ENCODE peak calls at places on chromosomes 7 and 10, in six cellular contexts. I is ELF-1, Y is hypothalamus, G is memory B cell, S is AG04450, C is left colon. N is an unnamed sample.

GRCh38 chr10:4355346-4355745 is 470.7 kb upstream of the AKR1E2 start:
- DNase-seq in Y (no peak), C (no peak), I (no peak), G (no peak), S (no peak), N (no peak)

GRCh38 chr10:110414563-110415309 is 83.0 kb upstream of the DUSP5 start:
- DNase-seq in S (no peak), G (peak), C (peak), I (no peak), Y (no peak), N (peak)

GRCh38 chr10:22837771-22838170 is 90.1 kb upstream of the ARMC3 start:
- DNase-seq in I (no peak), Y (no peak), C (no peak), S (no peak), G (no peak), N (no peak)

GRCh38 chr10:89963446-89964102 is 262.2 kb downstream of the KIF20B start:
- DNase-seq in G (no peak), I (no peak), Y (no peak), S (no peak), C (no peak), N (no peak)

GRCh38 chr7:148927141-148927540 is 43.0 kb upstream of the EZH2 start:
- DNase-seq in C (no peak), S (no peak), I (no peak), G (no peak), Y (no peak), N (no peak)

GRCh38 chr7:102024005-102024768 is 206.8 kb downstream of the CUX1 start:
- DNase-seq in Y (no peak), I (no peak), S (no peak), C (no peak), G (no peak), N (no peak)

GRCh38 chr7:110168010-110168409 is 922.9 kb upstream of the LRRN3 start:
- DNase-seq in I (no peak), S (no peak), Y (no peak), G (no peak), C (no peak), N (no peak)

GRCh38 chr7:137287651-137288258 is 55.8 kb downstream of the PTN start:
- DNase-seq in Y (no peak), I (no peak), G (no peak), C (no peak), S (no peak), N (no peak)

GRCh38 chr7:73699370-73700069 is 16.1 kb downstream of the BUD23 start:
- DNase-seq in S (no peak), I (peak), G (no peak), Y (no peak), C (no peak), N (no peak)

GRCh38 chr7:103683348-103683747 is 237.3 kb upstream of the SLC26A5 start:
- DNase-seq in G (no peak), I (no peak), S (no peak), C (no peak), Y (no peak), N (no peak)

GRCh38 chr10:73874267-73875138 is at the start of gene CAMK2G:
- DNase-seq in I (peak), Y (peak), C (peak), S (no peak), G (peak), N (peak)

GRCh38 chr7:27053153-27053552 is 42.6 kb downstream of the HOXA1 start:
- DNase-seq in C (no peak), S (no peak), I (no peak), Y (no peak), G (no peak), N (no peak)

GRCh38 chr10:95818663-95819062 is 62.7 kb downstream of the ENTPD1 start:
- DNase-seq in I (no peak), C (no peak), G (no peak), S (peak), Y (no peak), N (no peak)